ENCODE peak calls at places on chromosome 20, in ten cellular contexts. One of them, this sample, is unnamed.

GRCh38 chr20:3192226-3193015 is 12.1 kb downstream of the DDRGK1 start:
- DNase-seq in spleen: peak
- DNase-seq in tibial artery: no peak
- DNase-seq in cardiac fibroblast: no peak
- DNase-seq in astrocyte of the cerebellum: no peak
- DNase-seq in fibroblast of pulmonary artery: no peak
- DNase-seq in left lung: no peak
- DNase-seq in upper lobe of right lung: no peak
- DNase-seq in AG04450: no peak
- DNase-seq in AG09309: no peak
- DNase-seq in this sample: no peak

GRCh38 chr20:2102585-2103453 is 1.2 kb downstream of the STK35 start:
- DNase-seq in upper lobe of right lung: peak
- DNase-seq in tibial artery: peak
- DNase-seq in cardiac fibroblast: peak
- DNase-seq in astrocyte of the cerebellum: peak
- DNase-seq in AG09309: peak
- DNase-seq in AG04450: peak
- DNase-seq in fibroblast of pulmonary artery: peak
- DNase-seq in spleen: peak
- DNase-seq in left lung: peak
- DNase-seq in this sample: peak

GRCh38 chr20:53829706-53830521 is 236.3 kb upstream of the ZNF217 start:
- DNase-seq in upper lobe of right lung: no peak
- DNase-seq in fibroblast of pulmonary artery: peak
- DNase-seq in cardiac fibroblast: peak
- DNase-seq in spleen: no peak
- DNase-seq in astrocyte of the cerebellum: no peak
- DNase-seq in AG09309: peak
- DNase-seq in AG04450: no peak
- DNase-seq in tibial artery: no peak
- DNase-seq in left lung: no peak
- DNase-seq in this sample: peak

GRCh38 chr20:57060407-57061057 is 205.9 kb downstream of the BMP7 start:
- DNase-seq in astrocyte of the cerebellum: no peak
- DNase-seq in fibroblast of pulmonary artery: no peak
- DNase-seq in AG09309: no peak
- DNase-seq in spleen: no peak
- DNase-seq in tibial artery: peak
- DNase-seq in upper lobe of right lung: peak
- DNase-seq in left lung: no peak
- DNase-seq in AG04450: no peak
- DNase-seq in cardiac fibroblast: no peak
- DNase-seq in this sample: no peak

GRCh38 chr20:5933802-5934436 is 16.4 kb downstream of the TRMT6 start:
- DNase-seq in tibial artery: no peak
- DNase-seq in cardiac fibroblast: no peak
- DNase-seq in AG09309: no peak
- DNase-seq in AG04450: no peak
- DNase-seq in spleen: no peak
- DNase-seq in upper lobe of right lung: no peak
- DNase-seq in left lung: no peak
- DNase-seq in astrocyte of the cerebellum: no peak
- DNase-seq in fibroblast of pulmonary artery: peak
- DNase-seq in this sample: no peak

GRCh38 chr20:5608104-5608447 is 142.1 kb upstream of the SHLD1 start:
- DNase-seq in fibroblast of pulmonary artery: no peak
- DNase-seq in cardiac fibroblast: no peak
- DNase-seq in astrocyte of the cerebellum: no peak
- DNase-seq in tibial artery: no peak
- DNase-seq in upper lobe of right lung: no peak
- DNase-seq in spleen: no peak
- DNase-seq in AG04450: no peak
- DNase-seq in AG09309: no peak
- DNase-seq in left lung: no peak
- DNase-seq in this sample: no peak

GRCh38 chr20:23668477-23668951 is 20.3 kb downstream of the CST4 start:
- DNase-seq in upper lobe of right lung: no peak
- DNase-seq in cardiac fibroblast: peak
- DNase-seq in tibial artery: no peak
- DNase-seq in astrocyte of the cerebellum: peak
- DNase-seq in fibroblast of pulmonary artery: peak
- DNase-seq in spleen: peak
- DNase-seq in left lung: peak
- DNase-seq in AG09309: no peak
- DNase-seq in AG04450: no peak
- DNase-seq in this sample: no peak

GRCh38 chr20:16622501-16622900 is 49.3 kb upstream of the KIF16B start:
- DNase-seq in AG04450: no peak
- DNase-seq in upper lobe of right lung: no peak
- DNase-seq in cardiac fibroblast: no peak
- DNase-seq in astrocyte of the cerebellum: no peak
- DNase-seq in fibroblast of pulmonary artery: no peak
- DNase-seq in left lung: no peak
- DNase-seq in spleen: no peak
- DNase-seq in AG09309: no peak
- DNase-seq in tibial artery: no peak
- DNase-seq in this sample: no peak

GRCh38 chr20:64214113-64214512 is 41.4 kb upstream of the PCMTD2 start:
- DNase-seq in AG04450: no peak
- DNase-seq in cardiac fibroblast: no peak
- DNase-seq in tibial artery: no peak
- DNase-seq in fibroblast of pulmonary artery: no peak
- DNase-seq in astrocyte of the cerebellum: no peak
- DNase-seq in spleen: no peak
- DNase-seq in left lung: no peak
- DNase-seq in AG09309: no peak
- DNase-seq in upper lobe of right lung: no peak
- DNase-seq in this sample: no peak

GRCh38 chr20:15205023-15205422 is 867.6 kb upstream of the FLRT3 start:
- DNase-seq in fibroblast of pulmonary artery: no peak
- DNase-seq in AG09309: no peak
- DNase-seq in AG04450: no peak
- DNase-seq in cardiac fibroblast: no peak
- DNase-seq in tibial artery: no peak
- DNase-seq in left lung: no peak
- DNase-seq in upper lobe of right lung: no peak
- DNase-seq in spleen: no peak
- DNase-seq in astrocyte of the cerebellum: no peak
- DNase-seq in this sample: no peak

GRCh38 chr20:62875419-62876355 is 14.1 kb upstream of the TCFL5 start:
- DNase-seq in AG09309: peak
- DNase-seq in upper lobe of right lung: no peak
- DNase-seq in astrocyte of the cerebellum: peak
- DNase-seq in tibial artery: peak
- DNase-seq in spleen: peak
- DNase-seq in fibroblast of pulmonary artery: peak
- DNase-seq in left lung: peak
- DNase-seq in cardiac fibroblast: peak
- DNase-seq in AG04450: peak
- DNase-seq in this sample: peak
- TF ChIP-seq CTCF in AG09309: peak
- TF ChIP-seq CTCF in upper lobe of right lung: peak
- TF ChIP-seq CTCF in astrocyte of the cerebellum: peak
- TF ChIP-seq CTCF in tibial artery: peak
- TF ChIP-seq CTCF in spleen: no peak
- TF ChIP-seq CTCF in fibroblast of pulmonary artery: peak
- TF ChIP-seq CTCF in left lung: peak
- TF ChIP-seq CTCF in cardiac fibroblast: peak
- TF ChIP-seq CTCF in AG04450: peak
- TF ChIP-seq CTCF in this sample: peak

GRCh38 chr20:52105045-52105572 is 86.5 kb downstream of the ZFP64 start:
- DNase-seq in astrocyte of the cerebellum: no peak
- DNase-seq in cardiac fibroblast: peak
- DNase-seq in fibroblast of pulmonary artery: peak
- DNase-seq in AG09309: no peak
- DNase-seq in upper lobe of right lung: peak
- DNase-seq in AG04450: no peak
- DNase-seq in tibial artery: no peak
- DNase-seq in spleen: no peak
- DNase-seq in left lung: no peak
- DNase-seq in this sample: no peak
- H3K4me3 ChIP-seq in astrocyte of the cerebellum: peak
- H3K4me3 ChIP-seq in cardiac fibroblast: peak
- H3K4me3 ChIP-seq in fibroblast of pulmonary artery: peak
- H3K4me3 ChIP-seq in AG09309: peak
- H3K4me3 ChIP-seq in upper lobe of right lung: peak
- H3K4me3 ChIP-seq in AG04450: peak
- H3K4me3 ChIP-seq in tibial artery: peak
- H3K4me3 ChIP-seq in spleen: peak
- H3K4me3 ChIP-seq in left lung: peak
- H3K4me3 ChIP-seq in this sample: peak

GRCh38 chr20:36214684-36215256 is 21.5 kb upstream of the AAR2 start:
- DNase-seq in astrocyte of the cerebellum: no peak
- DNase-seq in cardiac fibroblast: peak
- DNase-seq in spleen: peak
- DNase-seq in left lung: no peak
- DNase-seq in tibial artery: no peak
- DNase-seq in fibroblast of pulmonary artery: peak
- DNase-seq in AG04450: peak
- DNase-seq in AG09309: no peak
- DNase-seq in upper lobe of right lung: no peak
- DNase-seq in this sample: no peak
- TF ChIP-seq CTCF in astrocyte of the cerebellum: peak
- TF ChIP-seq CTCF in cardiac fibroblast: peak
- TF ChIP-seq CTCF in spleen: no peak
- TF ChIP-seq CTCF in left lung: no peak
- TF ChIP-seq CTCF in tibial artery: no peak
- TF ChIP-seq CTCF in fibroblast of pulmonary artery: peak
- TF ChIP-seq CTCF in AG04450: peak
- TF ChIP-seq CTCF in AG09309: peak
- TF ChIP-seq CTCF in upper lobe of right lung: peak
- TF ChIP-seq CTCF in this sample: peak

GRCh38 chr20:32368930-32369329 is 10.8 kb downstream of the ASXL1 start:
- DNase-seq in fibroblast of pulmonary artery: peak
- DNase-seq in left lung: no peak
- DNase-seq in spleen: no peak
- DNase-seq in astrocyte of the cerebellum: no peak
- DNase-seq in tibial artery: no peak
- DNase-seq in cardiac fibroblast: no peak
- DNase-seq in upper lobe of right lung: no peak
- DNase-seq in AG04450: no peak
- DNase-seq in AG09309: no peak
- DNase-seq in this sample: no peak
- H3K4me3 ChIP-seq in fibroblast of pulmonary artery: no peak
- H3K4me3 ChIP-seq in left lung: no peak
- H3K4me3 ChIP-seq in spleen: no peak
- H3K4me3 ChIP-seq in astrocyte of the cerebellum: no peak
- H3K4me3 ChIP-seq in tibial artery: no peak
- H3K4me3 ChIP-seq in cardiac fibroblast: no peak
- H3K4me3 ChIP-seq in upper lobe of right lung: no peak
- H3K4me3 ChIP-seq in AG04450: no peak
- H3K4me3 ChIP-seq in AG09309: no peak
- H3K4me3 ChIP-seq in this sample: no peak

DNA sequence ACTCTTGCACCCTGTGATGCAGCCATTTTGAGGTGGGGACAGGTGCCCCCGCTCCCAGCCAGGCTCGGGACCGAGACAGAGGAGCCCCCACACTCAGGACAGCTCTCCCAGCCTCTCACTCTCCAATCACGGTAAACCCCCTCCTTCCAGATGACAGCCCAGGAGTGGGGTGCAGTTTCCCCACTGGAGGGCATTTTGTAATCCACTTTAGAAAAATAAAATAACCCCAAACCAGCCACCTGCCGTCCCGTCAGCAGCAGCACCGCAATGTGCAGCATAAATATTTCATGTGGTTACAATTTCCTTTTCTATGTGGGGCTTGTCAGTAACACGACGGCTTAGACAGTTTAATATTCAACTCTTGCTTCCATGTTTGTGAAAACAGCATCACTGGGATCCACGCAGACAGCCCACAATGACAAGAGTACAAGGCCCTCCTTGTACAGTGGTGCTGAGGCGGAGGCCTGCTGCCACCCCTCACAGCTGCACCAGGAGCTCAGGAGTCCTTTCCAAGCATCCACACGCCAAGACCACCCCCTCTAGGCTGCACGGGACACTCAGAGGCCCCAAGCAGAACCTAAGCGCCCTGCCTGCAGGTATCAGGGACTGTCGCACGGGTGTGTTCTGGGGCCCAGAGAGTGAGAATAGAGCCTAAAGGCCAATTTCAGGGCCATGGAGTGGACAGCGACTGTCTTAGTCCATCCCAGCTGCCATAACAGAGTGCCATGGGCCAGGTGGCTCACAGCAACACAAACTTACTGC is 116.7 kb downstream of the JPH2 start:
- DNase-seq in left lung: no peak
- DNase-seq in fibroblast of pulmonary artery: no peak
- DNase-seq in tibial artery: no peak
- DNase-seq in AG09309: no peak
- DNase-seq in cardiac fibroblast: no peak
- DNase-seq in AG04450: no peak
- DNase-seq in spleen: no peak
- DNase-seq in upper lobe of right lung: peak
- DNase-seq in astrocyte of the cerebellum: no peak
- DNase-seq in this sample: no peak
- TF ChIP-seq CTCF in left lung: no peak
- TF ChIP-seq CTCF in fibroblast of pulmonary artery: no peak
- TF ChIP-seq CTCF in tibial artery: no peak
- TF ChIP-seq CTCF in AG09309: no peak
- TF ChIP-seq CTCF in cardiac fibroblast: no peak
- TF ChIP-seq CTCF in AG04450: no peak
- TF ChIP-seq CTCF in spleen: no peak
- TF ChIP-seq CTCF in upper lobe of right lung: no peak
- TF ChIP-seq CTCF in astrocyte of the cerebellum: no peak
- TF ChIP-seq CTCF in this sample: no peak

DNA sequence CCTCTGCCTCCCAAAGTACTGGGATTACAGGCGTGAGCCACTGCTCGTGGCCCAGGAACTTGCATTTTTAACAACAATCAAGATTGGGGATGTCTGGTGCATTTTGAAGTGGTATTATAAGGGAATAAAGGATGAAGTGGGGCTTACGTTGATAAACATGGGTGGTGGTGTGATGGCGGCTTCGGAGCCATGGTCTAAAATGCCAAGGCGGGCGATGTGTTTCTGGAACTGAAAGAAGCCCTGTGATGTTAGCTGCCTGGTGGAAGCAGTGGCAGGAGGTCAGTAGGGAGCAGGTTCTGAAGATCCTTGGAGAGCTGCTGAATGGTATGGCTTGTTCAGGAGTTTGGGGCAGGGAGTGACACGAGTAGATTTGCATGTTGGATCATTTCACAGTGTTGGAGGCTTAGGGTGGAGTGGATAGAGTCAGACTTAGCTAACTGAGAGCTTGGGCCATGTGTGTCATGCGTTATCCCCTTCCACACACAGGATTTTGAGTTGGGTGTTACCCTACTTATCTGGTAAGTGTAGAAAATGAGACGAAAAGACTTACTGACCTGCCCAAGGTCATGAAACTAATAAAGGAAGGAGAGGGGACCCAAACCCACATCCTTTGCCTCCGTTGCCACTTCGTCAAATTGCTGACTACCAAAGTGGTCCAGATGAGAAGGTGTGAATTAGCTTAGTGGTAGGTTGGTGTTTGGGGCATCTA is 1.5 kb downstream of the NELFCD start:
- DNase-seq in left lung: no peak
- DNase-seq in spleen: no peak
- DNase-seq in tibial artery: no peak
- DNase-seq in upper lobe of right lung: no peak
- DNase-seq in fibroblast of pulmonary artery: no peak
- DNase-seq in astrocyte of the cerebellum: no peak
- DNase-seq in AG04450: no peak
- DNase-seq in cardiac fibroblast: no peak
- DNase-seq in AG09309: no peak
- DNase-seq in this sample: no peak
- H3K4me3 ChIP-seq in left lung: no peak
- H3K4me3 ChIP-seq in spleen: peak
- H3K4me3 ChIP-seq in tibial artery: peak
- H3K4me3 ChIP-seq in upper lobe of right lung: peak
- H3K4me3 ChIP-seq in fibroblast of pulmonary artery: peak
- H3K4me3 ChIP-seq in astrocyte of the cerebellum: peak
- H3K4me3 ChIP-seq in AG04450: peak
- H3K4me3 ChIP-seq in cardiac fibroblast: no peak
- H3K4me3 ChIP-seq in AG09309: peak
- H3K4me3 ChIP-seq in this sample: peak

This sample was measured in retinal pigment epithelial cell.